ENCODE peak calls at places on chromosome 9, in four cellular contexts. One of them, this sample, is unnamed.

GRCh38 chr9:12696931-12697622 is 3.9 kb downstream of the TYRP1 start:
- DNase-seq in HepG2: no peak
- DNase-seq in K562: no peak
- DNase-seq in GM12878: no peak
- DNase-seq in this sample: no peak

GRCh38 chr9:78614892-78615291 is 318.0 kb downstream of the PSAT1 start:
- DNase-seq in HepG2: no peak
- DNase-seq in K562: no peak
- DNase-seq in GM12878: no peak
- DNase-seq in this sample: no peak

GRCh38 chr9:130423272-130423671 is 21.5 kb upstream of the ASS1 start:
- DNase-seq in HepG2: no peak
- DNase-seq in K562: no peak
- DNase-seq in GM12878: no peak
- DNase-seq in this sample: no peak

GRCh38 chr9:14812806-14813205 is 90.3 kb upstream of the CER1 start:
- DNase-seq in HepG2: no peak
- DNase-seq in K562: no peak
- DNase-seq in GM12878: no peak
- DNase-seq in this sample: no peak

GRCh38 chr9:2686884-2687283 is 30.4 kb upstream of the KCNV2 start:
- DNase-seq in HepG2: no peak
- DNase-seq in K562: no peak
- DNase-seq in GM12878: no peak
- DNase-seq in this sample: peak; percentile 12

GRCh38 chr9:106936680-106937079 is 73.7 kb downstream of the ZNF462 start:
- DNase-seq in HepG2: no peak
- DNase-seq in K562: no peak
- DNase-seq in GM12878: no peak
- DNase-seq in this sample: no peak

GRCh38 chr9:99299214-99300102 is 77.4 kb downstream of the SEC61B start:
- DNase-seq in HepG2: peak; percentile 7
- DNase-seq in K562: no peak
- DNase-seq in GM12878: no peak
- DNase-seq in this sample: no peak

GRCh38 chr9:20478780-20479179 is 143.5 kb downstream of the MLLT3 start:
- DNase-seq in HepG2: peak; percentile 15
- DNase-seq in K562: no peak
- DNase-seq in GM12878: no peak
- DNase-seq in this sample: no peak

GRCh38 chr9:9914174-9914573 is 698.6 kb downstream of the PTPRD start:
- DNase-seq in HepG2: peak; percentile 13
- DNase-seq in K562: no peak
- DNase-seq in GM12878: no peak
- DNase-seq in this sample: peak; percentile 27

GRCh38 chr9:99266136-99267023 is 44.3 kb downstream of the SEC61B start:
- DNase-seq in HepG2: peak; percentile 65
- DNase-seq in K562: peak; percentile 84
- DNase-seq in GM12878: peak; percentile 48
- DNase-seq in this sample: peak; percentile 90

GRCh38 chr9:87676976-87677775 is 48.7 kb upstream of the CTSL start:
- DNase-seq in HepG2: no peak
- DNase-seq in K562: no peak
- DNase-seq in GM12878: no peak
- DNase-seq in this sample: no peak

GRCh38 chr9:129204840-129205239 is 26.8 kb upstream of the IER5L start:
- DNase-seq in HepG2: no peak
- DNase-seq in K562: no peak
- DNase-seq in GM12878: no peak
- DNase-seq in this sample: no peak

GRCh38 chr9:113154471-113154870 is 3.7 kb downstream of the SLC31A2 start:
- DNase-seq in HepG2: no peak
- DNase-seq in K562: no peak
- DNase-seq in GM12878: no peak
- DNase-seq in this sample: no peak

GRCh38 chr9:18056993-18057369 is 417.0 kb upstream of the ADAMTSL1 start:
- DNase-seq in HepG2: no peak
- DNase-seq in K562: no peak
- DNase-seq in GM12878: peak; percentile 30
- DNase-seq in this sample: no peak

GRCh38 chr9:77916410-77916819 is 115.2 kb downstream of the GNAQ start:
- DNase-seq in HepG2: no peak
- DNase-seq in K562: no peak
- DNase-seq in GM12878: peak; percentile 24
- DNase-seq in this sample: no peak

GRCh38 chr9:30932226-30932625 is 1452.2 kb upstream of the ACO1 start:
- DNase-seq in HepG2: no peak
- DNase-seq in K562: no peak
- DNase-seq in GM12878: no peak
- DNase-seq in this sample: no peak

GRCh38 chr9:95772320-95773060 is 103.0 kb upstream of the ERCC6L2 start:
- DNase-seq in HepG2: peak; percentile 49
- DNase-seq in K562: no peak
- DNase-seq in GM12878: no peak
- DNase-seq in this sample: peak; percentile 61

GRCh38 chr9:13805566-13805965 is 508.4 kb downstream of the NFIB start:
- DNase-seq in HepG2: no peak
- DNase-seq in K562: no peak
- DNase-seq in GM12878: no peak
- DNase-seq in this sample: no peak

GRCh38 chr9:120386390-120387131 is 193.4 kb downstream of the CDK5RAP2 start:
- DNase-seq in HepG2: peak; percentile 89
- DNase-seq in K562: no peak
- DNase-seq in GM12878: no peak
- DNase-seq in this sample: no peak
- TF ChIP-seq TCF7 in HepG2: peak; percentile 74
- TF ChIP-seq TCF7 in K562: no peak
- TF ChIP-seq TCF7 in GM12878: no peak
- TF ChIP-seq TCF7 in this sample: no peak

DNA sequence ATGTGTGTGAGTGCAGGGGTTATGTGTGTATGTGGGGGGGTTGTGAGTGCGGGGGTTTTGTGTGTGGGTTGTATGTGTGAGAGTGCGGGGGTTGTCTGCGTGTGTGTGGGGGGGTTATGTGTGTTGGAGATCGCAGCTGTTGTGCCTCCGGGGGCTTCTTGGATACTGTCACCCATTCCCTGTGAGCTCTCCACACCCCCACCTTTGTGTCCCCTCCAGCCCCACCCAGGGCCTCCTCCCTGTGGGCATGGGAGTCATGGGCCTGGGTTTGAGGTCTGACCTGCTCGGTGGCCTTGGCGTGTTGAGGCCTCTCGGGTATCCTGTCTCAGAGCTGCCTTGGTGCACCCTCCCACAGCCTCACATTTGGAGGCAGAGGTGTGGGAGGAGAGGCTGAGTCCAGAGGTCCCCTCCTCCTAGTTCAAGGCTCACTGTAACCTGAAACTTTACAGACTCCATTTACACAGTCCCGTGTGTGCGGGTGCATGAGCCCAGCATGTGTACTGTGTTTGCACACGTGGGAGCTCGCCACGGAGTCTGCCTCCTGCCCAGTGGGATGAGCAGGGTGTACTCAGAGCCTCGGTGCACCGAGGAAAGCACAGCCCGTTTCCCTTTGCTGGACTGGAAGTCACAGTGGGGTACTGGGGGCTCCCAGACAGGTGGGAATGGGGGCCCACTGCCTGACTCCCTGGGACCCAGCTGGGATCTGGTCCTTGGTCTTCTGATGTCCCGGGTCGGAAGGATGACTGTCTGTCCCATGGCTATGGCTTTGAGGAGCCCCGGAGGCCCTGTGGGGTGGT is 43.4 kb downstream of the RXRA start:
- DNase-seq in HepG2: peak; percentile 55
- DNase-seq in K562: peak; percentile 34
- DNase-seq in GM12878: no peak
- DNase-seq in this sample: no peak
- TF ChIP-seq TCF7 in HepG2: no peak
- TF ChIP-seq TCF7 in K562: no peak
- TF ChIP-seq TCF7 in GM12878: no peak
- TF ChIP-seq TCF7 in this sample: no peak

DNA sequence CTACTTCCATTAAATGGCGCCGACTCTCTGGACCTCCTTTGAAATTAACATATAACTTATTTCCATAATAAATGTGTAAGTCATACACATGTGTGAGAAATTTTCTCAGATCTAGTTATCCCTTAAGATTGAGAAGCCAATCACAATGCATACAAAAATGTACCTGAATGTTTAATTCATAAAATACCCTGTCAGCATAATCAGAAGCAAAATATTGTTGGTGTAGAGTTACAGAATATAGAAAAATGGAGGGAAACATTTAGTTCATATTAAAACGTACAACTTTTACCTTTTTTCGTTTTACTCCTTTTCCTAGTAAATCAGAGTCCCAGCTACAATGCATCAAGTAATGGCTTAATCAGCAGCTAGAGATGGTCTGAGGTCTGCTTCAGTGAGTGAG is 81.7 kb downstream of the ANXA1 start:
- DNase-seq in HepG2: no peak
- DNase-seq in K562: no peak
- DNase-seq in GM12878: no peak
- DNase-seq in this sample: no peak
- TF ChIP-seq TCF7 in HepG2: no peak
- TF ChIP-seq TCF7 in K562: no peak
- TF ChIP-seq TCF7 in GM12878: no peak
- TF ChIP-seq TCF7 in this sample: no peak

DNA sequence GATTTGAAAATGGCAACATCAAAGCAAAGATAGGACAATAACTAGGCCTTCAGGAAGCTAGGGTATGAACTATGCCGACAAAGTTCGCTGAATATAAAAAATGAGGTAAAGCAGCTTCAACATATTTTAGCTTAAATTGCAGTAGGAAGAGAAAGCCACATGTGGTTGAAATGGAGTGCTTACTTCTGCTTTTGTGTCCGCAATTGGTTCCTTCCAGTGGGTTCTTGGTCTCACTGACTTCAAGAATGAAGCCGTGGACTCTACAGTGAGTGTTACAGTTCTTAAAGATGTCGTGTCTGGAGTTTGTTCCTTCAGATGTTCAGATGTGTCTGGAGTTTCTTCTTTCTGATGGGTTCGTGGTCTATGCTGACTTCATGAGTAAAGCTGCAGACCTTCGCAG is 95.2 kb downstream of the APTX start:
- DNase-seq in HepG2: no peak
- DNase-seq in K562: no peak
- DNase-seq in GM12878: peak; percentile 38
- DNase-seq in this sample: no peak
- TF ChIP-seq TCF7 in HepG2: no peak
- TF ChIP-seq TCF7 in K562: no peak
- TF ChIP-seq TCF7 in GM12878: no peak
- TF ChIP-seq TCF7 in this sample: no peak

DNA sequence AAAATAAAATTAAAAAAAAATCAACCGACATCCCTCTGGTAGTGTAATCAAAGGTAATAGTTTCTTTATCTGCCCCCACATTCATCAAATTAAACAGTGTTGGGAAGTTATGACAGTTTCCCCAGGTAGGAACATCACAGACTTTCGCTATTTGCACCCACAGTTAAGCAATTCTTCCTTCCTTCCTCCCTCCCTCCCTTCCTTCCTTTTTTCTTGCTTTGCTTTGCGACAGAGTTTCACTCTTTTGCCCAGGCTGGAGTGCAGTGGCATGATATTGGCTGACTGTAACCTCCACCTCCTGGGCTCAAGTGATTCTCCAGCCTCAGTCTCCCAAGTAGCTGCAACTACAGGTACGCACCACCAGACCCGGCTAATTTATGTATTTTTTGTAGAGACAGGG is 10.8 kb upstream of the BICD2 start:
- DNase-seq in HepG2: no peak
- DNase-seq in K562: no peak
- DNase-seq in GM12878: no peak
- DNase-seq in this sample: no peak
- TF ChIP-seq TCF7 in HepG2: no peak
- TF ChIP-seq TCF7 in K562: no peak
- TF ChIP-seq TCF7 in GM12878: no peak
- TF ChIP-seq TCF7 in this sample: no peak

GRCh38 chr9:21616082-21616778 is 134.1 kb upstream of the IFNE start:
- DNase-seq in HepG2: no peak
- DNase-seq in K562: no peak
- DNase-seq in GM12878: no peak
- DNase-seq in this sample: no peak
- TF ChIP-seq TCF7 in HepG2: no peak
- TF ChIP-seq TCF7 in K562: no peak
- TF ChIP-seq TCF7 in GM12878: no peak
- TF ChIP-seq TCF7 in this sample: no peak

GRCh38 chr9:84122572-84122971 is 142.0 kb downstream of the RMI1 start:
- DNase-seq in HepG2: no peak
- DNase-seq in K562: no peak
- DNase-seq in GM12878: no peak
- DNase-seq in this sample: no peak

GRCh38 chr9:84123648-84124406 is 143.2 kb downstream of the RMI1 start:
- DNase-seq in HepG2: no peak
- DNase-seq in K562: peak; percentile 41
- DNase-seq in GM12878: peak; percentile 36
- DNase-seq in this sample: no peak

GRCh38 chr9:84129529-84129928 is 148.9 kb downstream of the RMI1 start:
- DNase-seq in HepG2: no peak
- DNase-seq in K562: no peak
- DNase-seq in GM12878: no peak
- DNase-seq in this sample: no peak

GRCh38 chr9:84121991-84122523 is 141.5 kb downstream of the RMI1 start:
- DNase-seq in HepG2: no peak
- DNase-seq in K562: no peak
- DNase-seq in GM12878: no peak
- DNase-seq in this sample: no peak

DNA sequence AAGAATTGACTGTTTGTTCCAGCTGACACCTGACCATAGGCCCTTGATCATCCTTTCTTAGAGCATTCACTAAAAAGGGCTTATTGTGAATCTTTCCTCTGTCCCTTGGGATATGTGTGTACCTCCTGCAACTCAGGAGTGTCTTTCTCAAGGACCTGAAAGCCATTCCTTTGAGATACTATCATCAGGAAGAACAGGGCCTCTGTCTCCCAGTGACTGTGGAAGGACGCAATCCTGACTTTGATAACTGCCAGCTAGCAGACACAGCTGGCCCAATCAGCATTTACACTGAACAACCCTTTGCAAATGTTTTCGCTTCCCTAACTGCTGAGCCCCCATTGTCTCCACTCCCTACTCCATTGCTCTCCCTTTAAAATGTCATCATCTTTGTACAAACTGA is 144.4 kb downstream of the RMI1 start:
- DNase-seq in HepG2: no peak
- DNase-seq in K562: no peak
- DNase-seq in GM12878: no peak
- DNase-seq in this sample: no peak
- TF ChIP-seq TCF7 in HepG2: no peak
- TF ChIP-seq TCF7 in K562: no peak
- TF ChIP-seq TCF7 in GM12878: no peak
- TF ChIP-seq TCF7 in this sample: no peak

This sample was measured in WTC11.